ENCODE peak calls at places on chromosomes 12 and 14, in nine cellular contexts. J is neural progenitor cell; Y is endodermal cell; I is prostate gland; E is naive thymus-derived CD4-positive, alpha-beta T cell; O is colonic mucosa; X is fibroblast of lung; V is transverse colon; F is upper lobe of right lung. S is an unnamed sample.

GRCh38 chr14:39184628-39185255 is 9.7 kb downstream of the PNN start:
- DNase-seq in J (no peak), Y (no peak), I (no peak), E (no peak), O (no peak), X (no peak), V (no peak), F (no peak), S (no peak)

GRCh38 chr12:25107920-25108319 is 87.0 kb downstream of the DNAI7 start:
- DNase-seq in J (no peak), Y (no peak), I (no peak), E (no peak), O (no peak), X (no peak), V (no peak), F (no peak), S (no peak)

GRCh38 chr14:63543826-63544320 is 696 bp upstream of the PPP2R5E start:
- DNase-seq in J (peak; percentile 72), Y (no peak), I (peak; percentile 6), E (no peak), O (no peak), X (no peak), V (no peak), F (no peak), S (no peak)

GRCh38 chr14:54881761-54882401 is 20.7 kb downstream of the GCH1 start:
- DNase-seq in J (no peak), Y (no peak), I (no peak), E (peak; percentile 35), O (no peak), X (no peak), V (no peak), F (no peak), S (peak; percentile 45)

GRCh38 chr12:47039079-47039478 is 40.3 kb upstream of the PCED1B start:
- DNase-seq in J (no peak), Y (no peak), I (no peak), E (no peak), O (no peak), X (no peak), V (no peak), F (no peak), S (no peak)

GRCh38 chr12:66255737-66256136 is 46.6 kb upstream of the HELB start:
- DNase-seq in J (no peak), Y (no peak), I (no peak), E (no peak), O (no peak), X (no peak), V (no peak), F (no peak), S (no peak)

GRCh38 chr12:27319394-27319793 is 13.2 kb upstream of the BMAL2 start:
- DNase-seq in J (no peak), Y (no peak), I (no peak), E (no peak), O (no peak), X (peak; percentile 83), V (no peak), F (no peak), S (no peak)

GRCh38 chr12:46963977-46964376 is 115.4 kb upstream of the PCED1B start:
- DNase-seq in J (no peak), Y (no peak), I (no peak), E (no peak), O (no peak), X (peak; percentile 62), V (no peak), F (no peak), S (no peak)

GRCh38 chr12:75364918-75365317 is 26.0 kb upstream of the GLIPR1L2 start:
- DNase-seq in J (peak; percentile 13), Y (no peak), I (no peak), E (no peak), O (no peak), X (no peak), V (no peak), F (no peak), S (no peak)

GRCh38 chr14:102603293-102603907 is 11.0 kb downstream of the RCOR1 start:
- DNase-seq in J (no peak), Y (no peak), I (no peak), E (no peak), O (no peak), X (no peak), V (no peak), F (no peak), S (no peak)

GRCh38 chr12:11881835-11882234 is 188.9 kb upstream of the BCL2L14 start:
- DNase-seq in J (no peak), Y (no peak), I (no peak), E (no peak), O (peak; percentile 57), X (no peak), V (peak; percentile 51), F (no peak), S (no peak)

GRCh38 chr14:71432334-71432733 is 499.9 kb upstream of the RGS6 start:
- DNase-seq in J (no peak), Y (no peak), I (no peak), E (no peak), O (no peak), X (no peak), V (no peak), F (no peak), S (no peak)

GRCh38 chr12:49702676-49703228 is 4.5 kb downstream of the FMNL3 start:
- DNase-seq in J (no peak), Y (no peak), I (no peak), E (no peak), O (no peak), X (peak; percentile 29), V (no peak), F (no peak), S (no peak)

GRCh38 chr14:104228716-104229620 is 90.6 kb downstream of the KIF26A start:
- DNase-seq in J (no peak), Y (no peak), I (no peak), E (no peak), O (no peak), X (no peak), V (peak; percentile 8), F (no peak), S (no peak)

GRCh38 chr14:37056473-37056872 is 115.9 kb downstream of the SLC25A21 start:
- DNase-seq in J (no peak), Y (no peak), I (no peak), E (no peak), O (no peak), X (peak; percentile 86), V (no peak), F (no peak), S (no peak)

GRCh38 chr12:47102406-47102805 is 22.6 kb upstream of the AMIGO2 start:
- DNase-seq in J (no peak), Y (no peak), I (no peak), E (no peak), O (no peak), X (no peak), V (no peak), F (no peak), S (no peak)

GRCh38 chr12:11798856-11799530 is 149.5 kb downstream of the ETV6 start:
- DNase-seq in J (no peak), Y (no peak), I (no peak), E (no peak), O (no peak), X (peak; percentile 96), V (no peak), F (no peak), S (peak; percentile 39)

GRCh38 chr14:75711796-75712211 is 50.8 kb downstream of the TTLL5 start:
- DNase-seq in J (peak; percentile 88), Y (peak; percentile 86), I (peak; percentile 88), E (no peak), O (peak; percentile 32), X (peak; percentile 97), V (peak; percentile 13), F (peak; percentile 78), S (no peak)

GRCh38 chr12:3199551-3200031 is 122.4 kb downstream of the TSPAN9 start:
- DNase-seq in J (peak; percentile 69), Y (peak; percentile 85), I (no peak), E (no peak), O (no peak), X (peak; percentile 56), V (no peak), F (no peak), S (no peak)
- H3K4me3 ChIP-seq in J (peak overlapping the region; percentile 63), Y (peak overlapping the region; percentile 86), I (peak overlapping the region; percentile 36), E (no peak overlapping the region), O (peak overlapping the region; percentile 35), X (peak overlapping the region; percentile 41), V (no peak overlapping the region), F (peak overlapping the region; percentile 39), S (no peak overlapping the region)

DNA sequence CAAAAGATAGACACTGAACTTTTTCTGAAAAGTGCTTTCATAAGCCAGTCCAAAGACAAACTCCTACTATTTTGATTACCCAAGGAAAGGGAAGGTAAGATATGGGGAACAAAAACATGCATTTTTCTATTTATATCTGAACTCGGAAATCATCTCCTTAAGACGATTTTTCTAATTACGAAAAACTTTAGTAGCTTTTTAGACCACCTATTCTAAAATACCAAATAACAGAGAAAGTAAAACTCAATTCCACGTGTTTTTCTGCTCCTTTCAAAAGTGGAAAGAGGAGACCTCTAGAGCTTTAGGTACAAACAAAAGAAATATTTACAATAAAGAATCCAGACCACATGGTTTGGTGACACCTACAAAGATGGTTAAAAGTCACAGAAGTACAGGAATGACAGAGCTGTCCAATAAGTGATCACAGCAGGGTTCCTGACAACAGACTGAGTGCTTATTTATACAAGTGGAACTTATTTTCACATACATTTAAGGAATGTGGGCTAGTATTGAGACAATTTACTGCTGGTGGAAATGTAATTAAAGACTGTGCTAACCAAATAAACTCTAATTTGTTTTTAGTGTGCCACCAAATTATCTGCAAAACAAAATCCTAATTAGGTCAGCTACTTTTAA is 2.5 kb downstream of the LRIG3 start:
- DNase-seq in J (peak; percentile 47), Y (no peak), I (no peak), E (no peak), O (no peak), X (peak; percentile 47), V (no peak), F (no peak), S (no peak)
- H3K27ac ChIP-seq in J (peak overlapping the region; percentile 85), Y (no peak overlapping the region), I (peak overlapping the region; percentile 89), E (no peak overlapping the region), O (peak overlapping the region; percentile 97), X (no peak overlapping the region), V (peak overlapping the region; percentile 96), F (peak overlapping the region; percentile 92), S (no peak overlapping the region)

DNA sequence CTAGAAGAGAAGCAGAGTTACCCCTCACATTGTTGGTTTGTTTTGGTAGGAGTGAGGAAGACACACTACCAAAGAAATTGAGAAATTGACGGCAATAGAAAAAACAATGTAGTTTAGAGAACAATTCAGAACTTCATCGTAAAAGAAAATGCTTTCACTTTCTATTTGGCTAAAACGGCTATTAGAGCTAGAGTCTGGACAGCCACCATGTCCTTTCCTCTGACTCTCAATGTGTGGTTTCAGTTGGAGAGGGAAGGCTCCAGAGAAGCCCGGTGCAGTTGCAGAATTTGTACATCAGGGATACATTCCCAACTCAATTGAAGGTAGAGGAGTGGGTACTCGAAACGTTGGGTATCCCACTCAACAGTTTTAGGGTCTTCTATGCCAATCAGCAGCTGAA is 535.3 kb downstream of the GALC start:
- DNase-seq in J (no peak), Y (no peak), I (no peak), E (no peak), O (no peak), X (no peak), V (no peak), F (no peak), S (no peak)
- H3K4me3 ChIP-seq in J (no peak overlapping the region), Y (no peak overlapping the region), I (no peak overlapping the region), E (no peak overlapping the region), O (no peak overlapping the region), X (no peak overlapping the region), V (no peak overlapping the region), F (no peak overlapping the region), S (no peak overlapping the region)

DNA sequence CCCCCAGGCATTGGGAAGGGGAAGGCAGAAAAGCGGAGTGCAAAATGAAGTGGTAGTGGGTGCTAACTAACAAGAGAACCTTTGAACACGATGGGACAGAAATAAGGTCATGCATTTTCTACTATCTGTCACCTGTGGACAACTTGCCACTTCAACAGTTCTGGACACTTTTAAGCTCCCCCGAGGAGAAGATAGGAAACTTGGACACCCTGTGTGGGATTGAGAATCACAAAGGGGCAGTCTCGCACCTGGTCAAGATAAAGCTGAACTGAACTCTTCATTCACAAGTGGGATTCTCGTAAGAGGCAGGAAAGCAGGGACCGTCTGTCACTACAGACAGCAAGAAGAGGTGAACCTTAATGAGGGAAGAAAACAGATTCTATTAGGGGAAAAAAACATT is 51.6 kb downstream of the EIF2S3B start:
- DNase-seq in J (no peak), Y (peak; percentile 71), I (no peak), E (no peak), O (no peak), X (no peak), V (no peak), F (no peak), S (peak; percentile 56)
- H3K27ac ChIP-seq in J (no peak overlapping the region), Y (no peak overlapping the region), I (no peak overlapping the region), E (no peak overlapping the region), O (no peak overlapping the region), X (no peak overlapping the region), V (no peak overlapping the region), F (no peak overlapping the region), S (peak overlapping the region; percentile 98)

S was measured in OCI-LY7.